ENCODE peak calls at places on chromosomes 5 and 9, in four cellular contexts. E, G, M and Q are unnamed samples.

GRCh38 chr9:122367779-122368460 is 2.9 kb upstream of the PTGS1 start:
- DNase-seq in G (no peak), E (no peak), M (no peak), Q (no peak)

GRCh38 chr9:38284039-38284767 is 108.3 kb upstream of the ALDH1B1 start:
- DNase-seq in E (no peak), G (no peak), M (no peak), Q (no peak)

GRCh38 chr5:122056913-122057312 is 21.1 kb downstream of the LOX start:
- DNase-seq in G (no peak), M (no peak), E (no peak), Q (no peak)

GRCh38 chr5:133059621-133060020 is 7.8 kb downstream of the HSPA4 start:
- DNase-seq in G (no peak), M (no peak), E (no peak), Q (no peak)

GRCh38 chr5:65366655-65367054 is 115.1 kb downstream of the ADAMTS6 start:
- DNase-seq in G (no peak), M (no peak), E (no peak), Q (no peak)

GRCh38 chr9:76109953-76110352 is 219.5 kb downstream of the PCSK5 start:
- DNase-seq in E (no peak), M (no peak), G (no peak), Q (no peak)

GRCh38 chr5:140039561-140039960 is 3.5 kb downstream of the NRG2 start:
- DNase-seq in E (no peak), G (no peak), M (no peak), Q (no peak)

GRCh38 chr9:121744002-121744686 is 92.7 kb downstream of the DAB2IP start:
- DNase-seq in G (no peak), E (peak), M (peak), Q (peak)

GRCh38 chr5:81753429-81753828 is 2.5 kb upstream of the SSBP2 start:
- DNase-seq in G (no peak), M (no peak), E (no peak), Q (no peak)

GRCh38 chr5:175728316-175728715 is 70.4 kb downstream of the HRH2 start:
- DNase-seq in G (no peak), E (no peak), M (no peak), Q (no peak)

GRCh38 chr9:82209797-82210470 is 221.4 kb downstream of the SPATA31D1 start:
- DNase-seq in G (no peak), E (no peak), M (no peak), Q (no peak)

GRCh38 chr9:92986175-92987110 is 39.1 kb downstream of the FGD3 start:
- DNase-seq in G (no peak), E (peak), M (no peak), Q (peak)

GRCh38 chr9:82650368-82650767 is 412.6 kb downstream of the RASEF start:
- DNase-seq in E (no peak), G (no peak), M (no peak), Q (no peak)